ENCODE peak calls at places on chromosomes 5 and 9, in four cellular contexts. C is A549, S is neural progenitor cell, Z is fibroblast of lung. N is an unnamed sample.

GRCh38 chr5:73692166-73692640 is 66.2 kb downstream of the ARHGEF28 start:
- DNase-seq in Z (peak), S (no peak), C (peak), N (no peak)

GRCh38 chr5:35436441-35437057 is 181.1 kb upstream of the SPEF2 start:
- DNase-seq in S (peak), Z (peak), C (peak), N (peak)

GRCh38 chr5:179158556-179158955 is 98.4 kb downstream of the ZNF354C start:
- DNase-seq in S (no peak), C (no peak), Z (no peak), N (no peak)

GRCh38 chr9:85522459-85523092 is 219.2 kb downstream of the AGTPBP1 start:
- DNase-seq in C (peak), S (peak), Z (peak), N (no peak)

GRCh38 chr5:133962801-133963476 is 5.5 kb downstream of the C5orf15 start:
- DNase-seq in Z (peak), C (no peak), S (no peak), N (no peak)

GRCh38 chr5:90504743-90505142 is 24.6 kb downstream of the LYSMD3 start:
- DNase-seq in S (no peak), C (no peak), Z (peak), N (no peak)

GRCh38 chr9:33785914-33786313 is 9.4 kb upstream of the PRSS3 start:
- DNase-seq in Z (peak), S (peak), C (no peak), N (peak)

GRCh38 chr5:7851617-7852289 is 820 bp upstream of the CFAP90 start:
- DNase-seq in C (no peak), S (no peak), Z (no peak), N (no peak)

GRCh38 chr5:91049800-91050199 is 333.3 kb downstream of the ARRDC3 start:
- DNase-seq in C (peak), S (no peak), Z (peak), N (no peak)

GRCh38 chr9:99040911-99041582 is 63.9 kb upstream of the TGFBR1 start:
- DNase-seq in Z (peak), C (no peak), S (no peak), N (no peak)

GRCh38 chr9:103902263-103902662 is 191.8 kb upstream of the SMC2 start:
- DNase-seq in S (no peak), C (no peak), Z (no peak), N (no peak)

GRCh38 chr5:7877851-7878250 is 8.9 kb downstream of the MTRR start:
- DNase-seq in C (no peak), Z (peak), S (no peak), N (no peak)

GRCh38 chr5:78985407-78986223 is 505 bp upstream of the ARSB start:
- DNase-seq in Z (peak), S (peak), C (peak), N (peak)

GRCh38 chr9:16417101-16417500 is 453.4 kb downstream of the BNC2 start:
- DNase-seq in C (no peak), S (no peak), Z (peak), N (no peak)

GRCh38 chr9:98249774-98250173 is 5.7 kb downstream of the TBC1D2 start:
- DNase-seq in Z (no peak), C (no peak), S (no peak), N (no peak)

GRCh38 chr9:92650839-92651621 is 18.9 kb downstream of the IPPK start:
- DNase-seq in C (no peak), S (no peak), Z (peak), N (no peak)

GRCh38 chr9:1939926-1940368 is 75.2 kb upstream of the SMARCA2 start:
- DNase-seq in S (peak), Z (no peak), C (peak), N (peak)

GRCh38 chr9:127776195-127776918 is 2.1 kb downstream of the SH2D3C start:
- DNase-seq in Z (no peak), S (peak), C (no peak), N (peak)

GRCh38 chr9:82553654-82554366 is 509.1 kb downstream of the RASEF start:
- DNase-seq in C (no peak), S (no peak), Z (peak), N (no peak)

GRCh38 chr5:154520861-154521453 is 42.9 kb upstream of the HAND1 start:
- DNase-seq in S (peak), Z (no peak), C (peak), N (peak)

GRCh38 chr9:104864675-104865104 is 63.3 kb downstream of the ABCA1 start:
- DNase-seq in Z (peak), C (no peak), S (no peak), N (no peak)

GRCh38 chr5:56078271-56078670 is 83.5 kb upstream of the IL6ST start:
- DNase-seq in S (no peak), C (no peak), Z (no peak), N (no peak)

GRCh38 chr9:127318651-127319167 is 54.1 kb downstream of the GARNL3 start:
- DNase-seq in C (no peak), S (no peak), Z (peak), N (no peak)

GRCh38 chr5:137497396-137498290 is 1.5 kb downstream of the SPOCK1 start:
- DNase-seq in Z (no peak), C (no peak), S (no peak), N (no peak)
- H3K4me2 ChIP-seq in Z (peak), C (peak), S (peak), N (no peak)

DNA sequence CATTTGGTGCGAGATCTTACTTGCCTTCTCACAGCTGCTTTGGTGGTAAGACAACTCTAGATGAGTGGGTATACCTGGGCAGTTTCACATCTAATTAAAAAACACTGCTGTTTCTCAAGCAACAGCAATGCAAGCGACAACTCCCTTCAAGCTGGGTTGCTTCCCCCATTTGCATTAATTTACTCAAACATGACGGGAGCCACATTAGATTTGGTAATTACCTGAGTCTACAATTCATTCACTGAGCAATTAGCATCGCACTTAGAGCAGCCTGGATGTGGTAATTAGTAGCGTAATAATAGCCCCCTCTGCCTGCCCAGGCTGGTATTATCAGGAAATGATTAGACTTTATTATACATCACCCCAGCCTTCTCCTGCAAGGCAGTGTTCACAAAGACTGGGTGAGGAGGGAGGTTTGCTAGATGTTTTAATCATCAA is 73.4 kb downstream of the FBXO38 start:
- DNase-seq in C (peak), S (peak), Z (no peak), N (peak)
- TF ChIP-seq CTCF in C (peak), S (peak), Z (peak), N (peak)

GRCh38 chr5:82386576-82386975 is 108.4 kb upstream of the RPS23 start:
- DNase-seq in S (no peak), C (peak), Z (peak), N (no peak)
- H3K4me2 ChIP-seq in S (no peak), C (peak), Z (no peak), N (no peak)

DNA sequence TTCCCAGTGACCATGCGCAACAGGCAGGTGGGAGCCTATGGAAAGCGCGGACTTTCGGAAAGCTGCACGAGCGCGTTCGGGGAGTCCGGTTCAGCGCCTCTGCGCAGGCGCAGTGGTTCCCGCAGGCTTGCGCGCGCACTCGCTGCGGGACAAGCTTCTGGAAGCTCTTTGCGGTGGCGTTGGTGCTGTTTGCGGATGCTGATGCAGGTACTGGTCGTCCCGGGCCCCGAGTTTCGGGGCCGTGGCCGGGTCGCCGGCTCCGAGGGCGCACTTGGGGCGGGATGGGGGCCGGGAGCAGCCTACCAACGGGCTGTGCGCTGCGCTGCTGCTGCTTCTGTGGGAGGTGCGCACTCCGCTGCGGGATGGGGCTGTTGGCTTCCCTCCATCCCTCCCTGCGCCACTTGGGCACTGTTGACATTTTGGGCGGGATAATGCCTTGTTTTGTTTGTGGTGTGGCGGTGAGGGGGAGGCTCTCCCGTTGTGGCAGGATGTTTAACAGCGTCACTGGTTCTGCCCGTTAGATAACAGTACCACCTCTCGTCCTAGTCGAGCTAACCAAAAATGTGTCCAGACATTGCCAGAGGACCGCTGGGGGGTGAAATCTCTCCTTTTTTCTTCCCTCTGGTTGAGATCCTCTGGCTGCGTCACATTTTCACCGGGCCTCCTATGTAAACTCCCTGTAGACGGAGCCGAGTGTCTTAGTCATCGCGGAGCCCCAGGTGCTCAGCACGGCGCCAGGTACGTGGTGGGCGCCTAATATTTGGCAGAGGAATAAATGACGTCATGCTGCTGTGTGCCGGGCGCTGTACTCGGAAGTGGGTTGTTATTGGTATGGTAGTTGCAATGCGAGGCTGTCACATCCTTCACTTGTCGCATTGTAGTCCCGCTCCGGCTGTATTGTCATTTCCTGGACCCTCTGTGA is at the start of gene ZNF483:
- DNase-seq in C (peak), S (peak), Z (peak), N (peak)
- TF ChIP-seq CTCF in C (no peak), S (no peak), Z (no peak), N (no peak)

GRCh38 chr9:79026311-79026710 is 545.5 kb upstream of the TLE4 start:
- DNase-seq in Z (peak), C (no peak), S (no peak), N (no peak)

GRCh38 chr9:79023134-79023577 is 548.6 kb upstream of the TLE4 start:
- DNase-seq in Z (peak), S (no peak), C (peak), N (no peak)

GRCh38 chr9:79028101-79028500 is 543.7 kb upstream of the TLE4 start:
- DNase-seq in S (no peak), C (no peak), Z (peak), N (no peak)
- H3K4me2 ChIP-seq in S (no peak), C (peak), Z (no peak), N (no peak)

GRCh38 chr9:31840702-31841101 is 543.7 kb upstream of the ACO1 start:
- DNase-seq in S (no peak), C (no peak), Z (no peak), N (no peak)
- TF ChIP-seq CTCF in S (no peak), C (no peak), Z (no peak), N (no peak)

DNA sequence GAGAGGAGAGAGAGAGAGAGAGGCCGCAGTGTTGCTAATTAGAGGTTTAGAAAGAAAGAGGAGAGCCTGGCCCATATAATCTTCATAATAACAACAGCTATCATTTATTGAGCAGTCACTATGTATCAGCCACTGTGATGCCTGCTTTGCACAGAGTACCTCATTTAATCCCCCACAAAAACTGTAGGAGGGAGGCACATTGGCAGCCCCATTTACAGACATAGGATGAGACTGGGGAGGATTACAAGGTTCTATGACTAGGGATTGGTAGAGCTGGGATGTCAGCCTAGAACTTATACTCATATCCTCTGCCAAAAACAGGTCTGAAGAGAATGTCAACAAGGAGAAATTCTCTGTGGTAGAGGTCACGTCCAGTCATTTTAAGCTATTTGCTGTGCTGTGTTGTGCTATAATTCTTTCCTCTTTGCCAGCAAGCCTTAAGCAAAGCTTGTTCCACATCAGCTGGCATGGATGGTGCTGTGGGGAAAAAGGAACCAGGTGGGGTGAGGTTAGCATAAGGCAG is 6.7 kb upstream of the GCNT4 start:
- DNase-seq in C (no peak), Z (no peak), S (no peak), N (no peak)
- H3K4me2 ChIP-seq in C (no peak), Z (no peak), S (no peak), N (no peak)

GRCh38 chr5:138354387-138354786 is 1.9 kb downstream of the KDM3B start:
- DNase-seq in S (peak), Z (no peak), C (no peak), N (no peak)

GRCh38 chr5:138352722-138353549 is 451 bp downstream of the KDM3B start:
- DNase-seq in C (peak), S (peak), Z (peak), N (peak)

GRCh38 chr5:138353550-138353893 is 1.0 kb downstream of the KDM3B start:
- DNase-seq in Z (no peak), S (no peak), C (no peak), N (peak)

GRCh38 chr5:138352071-138352721 is at the start of gene KDM3B:
- DNase-seq in Z (peak), C (peak), S (peak), N (peak)

DNA sequence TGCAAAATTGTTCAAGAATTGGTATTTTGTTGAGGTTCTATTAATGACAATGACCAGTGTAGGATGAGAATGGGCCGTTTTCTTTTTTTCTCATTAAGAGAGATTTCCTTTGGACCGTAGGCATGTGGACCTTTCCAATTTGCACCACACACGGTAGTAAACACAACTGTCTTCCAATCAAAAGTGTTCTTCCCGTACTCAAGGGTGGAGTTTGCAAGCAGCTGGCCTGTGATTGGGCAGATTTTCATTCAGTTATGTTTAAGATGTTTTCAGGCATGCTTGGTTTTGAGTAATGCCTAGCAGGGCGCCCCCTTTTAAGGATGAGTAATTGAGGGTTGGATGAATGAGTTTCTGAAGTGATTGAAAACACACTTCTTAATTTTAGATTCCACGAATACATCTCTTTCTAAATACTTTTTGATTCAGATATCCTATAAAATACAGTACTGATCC is 2.5 kb downstream of the KDM3B start:
- DNase-seq in Z (peak), C (peak), S (peak), N (peak)
- TF ChIP-seq CTCF in Z (no peak), C (no peak), S (no peak), N (peak)

GRCh38 chr5:43106290-43106638 is 14.4 kb upstream of the ZNF131 start:
- DNase-seq in S (no peak), Z (no peak), C (no peak), N (no peak)
- H3K4me2 ChIP-seq in S (no peak), Z (peak), C (peak), N (peak)

DNA sequence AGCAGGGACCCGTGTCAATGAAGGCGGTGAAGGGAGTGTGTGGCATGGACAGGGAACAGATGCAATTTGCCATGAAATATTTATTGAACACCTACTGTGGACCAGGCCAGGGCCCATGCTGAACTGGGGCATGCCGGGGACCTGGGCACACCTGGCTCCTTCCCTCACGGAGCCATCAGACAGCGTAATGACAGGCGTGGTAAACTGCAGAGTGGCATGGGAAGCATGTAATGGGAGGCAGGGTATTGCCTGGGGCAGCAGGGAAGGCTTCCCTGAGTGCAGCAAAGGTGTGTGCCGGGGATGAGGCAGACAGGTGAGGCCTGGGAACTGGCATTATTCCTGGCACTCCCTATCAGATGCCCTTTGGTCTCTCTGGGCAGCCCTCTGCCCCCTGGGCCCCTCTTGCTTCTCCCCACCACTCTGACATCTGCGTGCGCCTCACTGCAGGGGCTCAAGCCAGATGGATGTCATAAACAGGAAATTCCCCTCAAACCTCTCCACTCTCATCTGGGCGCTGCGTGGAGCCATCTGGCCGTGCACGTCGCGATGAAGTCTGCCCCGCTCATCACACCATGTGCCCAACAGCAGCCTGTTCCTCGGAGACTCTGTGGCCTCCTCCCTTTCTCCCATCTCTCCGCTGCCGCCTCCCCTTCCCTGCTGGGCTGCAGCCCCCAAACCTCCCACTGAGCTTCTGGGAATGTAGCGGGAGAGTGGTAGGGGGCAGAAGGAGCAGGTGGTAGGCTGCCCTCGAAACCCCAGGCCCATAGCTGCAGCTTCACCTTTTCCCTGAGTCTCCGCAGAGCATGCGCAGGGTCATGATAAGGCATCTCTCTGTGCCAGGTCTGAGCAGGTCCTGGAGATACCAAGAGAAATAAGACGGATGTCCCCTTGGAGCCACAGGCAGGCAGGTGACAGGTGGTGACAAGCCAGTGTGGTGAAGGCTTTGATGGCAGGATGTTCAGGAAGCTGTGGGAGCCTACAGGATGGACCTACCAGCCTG is 67.8 kb downstream of the HMCN2 start:
- DNase-seq in S (no peak), C (no peak), Z (no peak), N (no peak)
- TF ChIP-seq CTCF in S (no peak), C (no peak), Z (no peak), N (no peak)

N was measured in OCI-LY7.